ENCODE peak calls at places on chromosomes 3 and 15, in six cellular contexts. One of them, this sample, is unnamed.

GRCh38 chr3:183502782-183503181 is 52.7 kb downstream of the KLHL6 start:
- DNase-seq in Panc1: no peak
- DNase-seq in H1: no peak
- DNase-seq in spleen: no peak
- DNase-seq in suprapubic skin: peak
- DNase-seq in breast epithelium: no peak
- DNase-seq in this sample: no peak

GRCh38 chr3:126983653-126984390 is 907 bp downstream of the PLXNA1 start:
- DNase-seq in spleen: peak
- DNase-seq in H1: peak
- DNase-seq in suprapubic skin: no peak
- DNase-seq in Panc1: no peak
- DNase-seq in breast epithelium: no peak
- DNase-seq in this sample: no peak

GRCh38 chr3:164186095-164186494 is 892.2 kb downstream of the SI start:
- DNase-seq in spleen: no peak
- DNase-seq in breast epithelium: no peak
- DNase-seq in Panc1: no peak
- DNase-seq in suprapubic skin: no peak
- DNase-seq in H1: peak
- DNase-seq in this sample: no peak

GRCh38 chr15:96121521-96121920 is 209.0 kb upstream of the NR2F2 start:
- DNase-seq in spleen: no peak
- DNase-seq in Panc1: no peak
- DNase-seq in breast epithelium: no peak
- DNase-seq in suprapubic skin: no peak
- DNase-seq in H1: no peak
- DNase-seq in this sample: no peak

GRCh38 chr3:115975353-115975752 is 352.0 kb downstream of the GAP43 start:
- DNase-seq in breast epithelium: no peak
- DNase-seq in H1: no peak
- DNase-seq in suprapubic skin: no peak
- DNase-seq in Panc1: peak
- DNase-seq in spleen: no peak
- DNase-seq in this sample: no peak

GRCh38 chr15:63392355-63393009 is 10.8 kb upstream of the CA12 start:
- DNase-seq in H1: no peak
- DNase-seq in Panc1: no peak
- DNase-seq in breast epithelium: no peak
- DNase-seq in spleen: no peak
- DNase-seq in suprapubic skin: no peak
- DNase-seq in this sample: no peak

GRCh38 chr15:40307421-40308165 is at the start of gene PLCB2:
- DNase-seq in H1: no peak
- DNase-seq in breast epithelium: no peak
- DNase-seq in Panc1: no peak
- DNase-seq in suprapubic skin: no peak
- DNase-seq in spleen: peak
- DNase-seq in this sample: no peak

GRCh38 chr3:158094235-158094916 is 11.8 kb downstream of the SHOX2 start:
- DNase-seq in Panc1: no peak
- DNase-seq in H1: no peak
- DNase-seq in breast epithelium: no peak
- DNase-seq in spleen: peak
- DNase-seq in suprapubic skin: no peak
- DNase-seq in this sample: no peak

GRCh38 chr3:87037652-87038051 is 46.7 kb upstream of the VGLL3 start:
- DNase-seq in suprapubic skin: no peak
- DNase-seq in breast epithelium: no peak
- DNase-seq in spleen: no peak
- DNase-seq in H1: no peak
- DNase-seq in Panc1: no peak
- DNase-seq in this sample: no peak

GRCh38 chr15:74842581-74843444 is at the start of gene ULK3:
- DNase-seq in H1: peak
- DNase-seq in breast epithelium: peak
- DNase-seq in Panc1: no peak
- DNase-seq in spleen: peak
- DNase-seq in suprapubic skin: peak
- DNase-seq in this sample: no peak

GRCh38 chr3:24525557-24525956 is 30.9 kb upstream of the THRB start:
- DNase-seq in H1: no peak
- DNase-seq in breast epithelium: no peak
- DNase-seq in Panc1: no peak
- DNase-seq in suprapubic skin: no peak
- DNase-seq in spleen: no peak
- DNase-seq in this sample: no peak

GRCh38 chr3:127722928-127723603 is 50.3 kb downstream of the ABTB1 start:
- DNase-seq in suprapubic skin: no peak
- DNase-seq in H1: no peak
- DNase-seq in breast epithelium: no peak
- DNase-seq in spleen: peak
- DNase-seq in Panc1: no peak
- DNase-seq in this sample: no peak

GRCh38 chr3:53426918-53427317 is 67.5 kb upstream of the CACNA1D start:
- DNase-seq in Panc1: no peak
- DNase-seq in H1: no peak
- DNase-seq in breast epithelium: no peak
- DNase-seq in suprapubic skin: no peak
- DNase-seq in spleen: no peak
- DNase-seq in this sample: no peak

GRCh38 chr15:78946493-78946892 is 1.6 kb upstream of the CTSH start:
- DNase-seq in spleen: peak
- DNase-seq in breast epithelium: no peak
- DNase-seq in suprapubic skin: no peak
- DNase-seq in Panc1: no peak
- DNase-seq in H1: no peak
- DNase-seq in this sample: no peak

GRCh38 chr15:31869640-31870335 is 160.5 kb upstream of the CHRNA7 start:
- DNase-seq in breast epithelium: no peak
- DNase-seq in H1: no peak
- DNase-seq in Panc1: no peak
- DNase-seq in suprapubic skin: no peak
- DNase-seq in spleen: peak
- DNase-seq in this sample: no peak
- H3K27ac ChIP-seq in breast epithelium: peak
- H3K27ac ChIP-seq in H1: no peak
- H3K27ac ChIP-seq in Panc1: no peak
- H3K27ac ChIP-seq in suprapubic skin: no peak
- H3K27ac ChIP-seq in spleen: peak
- H3K27ac ChIP-seq in this sample: peak

GRCh38 chr15:84863480-84864428 is 20.7 kb upstream of the SLC28A1 start:
- DNase-seq in breast epithelium: no peak
- DNase-seq in Panc1: no peak
- DNase-seq in spleen: no peak
- DNase-seq in H1: no peak
- DNase-seq in suprapubic skin: no peak
- DNase-seq in this sample: no peak
- TF ChIP-seq CTCF in breast epithelium: no peak
- TF ChIP-seq CTCF in Panc1: no peak
- TF ChIP-seq CTCF in spleen: no peak
- TF ChIP-seq CTCF in H1: peak
- TF ChIP-seq CTCF in suprapubic skin: no peak
- TF ChIP-seq CTCF in this sample: peak

DNA sequence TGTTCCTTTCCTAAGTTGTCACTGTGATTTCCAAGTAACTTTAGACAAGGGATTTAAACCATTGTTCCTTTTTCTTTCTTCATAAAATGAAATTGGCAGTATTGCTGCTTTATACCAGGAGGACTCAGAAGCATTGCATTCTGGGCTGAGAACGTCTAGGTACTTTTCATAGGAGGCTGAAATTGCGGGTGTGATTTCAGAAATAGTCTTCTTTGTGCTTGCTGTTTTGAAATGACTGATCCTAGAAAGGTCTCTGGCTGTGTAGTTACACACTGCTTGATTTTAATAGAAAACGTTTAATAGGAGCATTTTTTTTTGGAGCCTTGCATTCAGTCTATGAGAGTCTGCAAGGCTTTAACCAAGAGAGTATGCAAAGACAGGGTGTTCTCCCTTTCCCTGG is 56.3 kb downstream of the PPM1L start:
- DNase-seq in H1: no peak
- DNase-seq in spleen: no peak
- DNase-seq in Panc1: no peak
- DNase-seq in breast epithelium: no peak
- DNase-seq in suprapubic skin: no peak
- DNase-seq in this sample: no peak
- TF ChIP-seq POLR2AphosphoS5 in H1: no peak
- TF ChIP-seq POLR2AphosphoS5 in spleen: no peak
- TF ChIP-seq POLR2AphosphoS5 in Panc1: no peak
- TF ChIP-seq POLR2AphosphoS5 in breast epithelium: no peak
- TF ChIP-seq POLR2AphosphoS5 in suprapubic skin: no peak
- TF ChIP-seq POLR2AphosphoS5 in this sample: no peak

DNA sequence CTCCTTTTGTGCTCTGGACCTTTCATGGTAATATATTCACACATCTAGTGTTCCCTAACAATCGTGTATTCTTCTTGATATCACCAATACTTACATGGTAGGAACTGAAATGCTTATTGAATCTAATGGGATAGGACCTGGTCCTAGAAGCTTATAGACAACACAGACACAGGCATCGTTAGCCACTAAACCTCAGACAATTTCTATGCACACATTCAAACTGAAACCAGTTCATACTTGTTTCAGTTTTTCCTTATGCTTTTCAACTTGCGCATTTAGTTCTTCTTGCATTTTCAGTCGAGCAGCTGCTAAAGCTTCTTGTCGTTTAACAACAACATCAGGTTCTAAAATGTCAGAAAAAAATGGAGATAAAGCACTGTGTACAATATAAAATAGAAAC is 2.3 kb downstream of the SELENOS start:
- DNase-seq in spleen: no peak
- DNase-seq in suprapubic skin: no peak
- DNase-seq in breast epithelium: no peak
- DNase-seq in H1: no peak
- DNase-seq in Panc1: no peak
- DNase-seq in this sample: no peak
- H3K27ac ChIP-seq in spleen: peak
- H3K27ac ChIP-seq in suprapubic skin: no peak
- H3K27ac ChIP-seq in breast epithelium: no peak
- H3K27ac ChIP-seq in H1: no peak
- H3K27ac ChIP-seq in Panc1: no peak
- H3K27ac ChIP-seq in this sample: no peak

DNA sequence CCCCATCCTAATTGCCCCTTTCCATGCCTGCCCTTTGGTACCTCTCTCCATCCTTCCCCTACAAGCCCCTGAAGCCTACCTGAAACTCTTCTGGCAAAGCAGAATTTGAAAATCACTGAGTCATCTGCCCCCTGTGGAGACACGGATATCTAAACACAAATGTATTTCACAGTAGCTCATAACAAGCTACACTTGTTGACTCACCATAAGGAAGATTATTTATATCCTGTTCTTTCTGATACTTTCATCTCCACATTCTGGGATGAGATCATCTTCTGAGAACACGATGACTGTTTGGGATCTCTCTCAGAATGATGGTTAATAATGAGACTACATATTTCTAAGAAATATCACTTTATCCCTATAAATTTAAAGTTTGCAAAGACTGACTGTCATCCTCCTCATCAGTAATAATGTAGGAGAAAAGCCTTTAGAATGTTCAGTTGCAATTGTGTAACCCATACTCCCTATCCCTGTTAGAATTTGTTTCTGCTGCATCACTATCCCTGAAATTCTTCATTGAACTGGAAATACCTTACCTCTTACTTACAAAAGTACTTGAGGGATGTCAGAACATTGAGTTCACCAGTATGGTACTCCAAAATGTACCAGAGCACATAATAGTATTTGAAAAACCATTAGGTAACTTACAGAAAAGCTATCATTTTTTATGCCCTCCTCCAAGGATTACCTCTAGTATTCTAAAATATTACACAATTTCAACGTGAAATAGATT is 116.1 kb upstream of the IL12A start:
- DNase-seq in suprapubic skin: no peak
- DNase-seq in breast epithelium: no peak
- DNase-seq in Panc1: peak
- DNase-seq in spleen: no peak
- DNase-seq in H1: no peak
- DNase-seq in this sample: no peak
- TF ChIP-seq CTCF in suprapubic skin: no peak
- TF ChIP-seq CTCF in breast epithelium: no peak
- TF ChIP-seq CTCF in Panc1: peak
- TF ChIP-seq CTCF in spleen: no peak
- TF ChIP-seq CTCF in H1: no peak
- TF ChIP-seq CTCF in this sample: no peak

GRCh38 chr15:98649621-98649995 is 1.3 kb downstream of the IGF1R start:
- DNase-seq in H1: no peak
- DNase-seq in breast epithelium: no peak
- DNase-seq in spleen: no peak
- DNase-seq in suprapubic skin: no peak
- DNase-seq in Panc1: no peak
- DNase-seq in this sample: no peak

GRCh38 chr15:98648654-98649537 is 557 bp downstream of the IGF1R start:
- DNase-seq in Panc1: no peak
- DNase-seq in breast epithelium: no peak
- DNase-seq in H1: no peak
- DNase-seq in suprapubic skin: no peak
- DNase-seq in spleen: peak
- DNase-seq in this sample: no peak

GRCh38 chr15:98646546-98647025 is 1.8 kb upstream of the IGF1R start:
- DNase-seq in suprapubic skin: no peak
- DNase-seq in Panc1: no peak
- DNase-seq in H1: no peak
- DNase-seq in spleen: no peak
- DNase-seq in breast epithelium: no peak
- DNase-seq in this sample: no peak

GRCh38 chr15:98647774-98648653 is at the start of gene IGF1R:
- DNase-seq in H1: no peak
- DNase-seq in suprapubic skin: peak
- DNase-seq in Panc1: no peak
- DNase-seq in spleen: peak
- DNase-seq in breast epithelium: peak
- DNase-seq in this sample: no peak

DNA sequence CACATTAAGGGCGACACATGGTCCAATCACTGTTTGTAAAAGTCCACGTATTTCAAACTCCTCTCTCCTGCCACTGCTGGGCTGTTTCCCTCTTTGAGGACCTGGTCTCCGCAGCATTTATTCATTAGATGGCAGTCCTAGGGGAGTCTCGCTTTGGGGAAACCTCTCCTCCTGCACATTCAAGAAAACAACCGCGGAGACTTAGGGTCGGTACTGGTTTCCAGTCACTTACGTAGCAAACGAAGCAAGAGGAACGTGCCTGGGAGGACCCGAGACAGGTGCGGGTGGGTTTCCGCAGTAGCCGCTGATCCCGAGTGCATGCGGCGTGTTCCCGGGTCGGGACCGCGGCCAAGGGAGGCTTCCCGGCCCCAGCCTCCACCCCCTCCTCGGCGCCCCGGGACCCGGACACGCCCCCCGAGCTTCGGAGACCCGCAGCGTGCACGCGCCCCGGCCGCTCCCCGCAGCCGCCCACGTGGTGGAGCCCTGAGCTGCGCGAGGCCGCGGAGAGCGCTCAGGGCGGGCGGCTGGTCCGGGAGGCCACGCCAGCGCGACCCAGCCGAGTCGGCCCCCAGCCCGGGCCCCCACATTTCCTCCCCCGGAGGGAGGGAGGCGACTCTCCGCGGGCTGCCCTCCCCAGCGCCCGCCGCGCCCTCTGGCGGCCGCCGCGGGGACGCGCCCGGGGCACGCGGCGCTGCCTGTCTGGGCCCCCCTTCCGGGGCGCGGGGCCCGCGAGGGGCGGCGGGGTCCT is 1.1 kb upstream of the IGF1R start:
- DNase-seq in H1: peak
- DNase-seq in spleen: peak
- DNase-seq in breast epithelium: peak
- DNase-seq in Panc1: peak
- DNase-seq in suprapubic skin: peak
- DNase-seq in this sample: no peak
- TF ChIP-seq POLR2AphosphoS5 in H1: peak
- TF ChIP-seq POLR2AphosphoS5 in spleen: no peak
- TF ChIP-seq POLR2AphosphoS5 in breast epithelium: no peak
- TF ChIP-seq POLR2AphosphoS5 in Panc1: no peak
- TF ChIP-seq POLR2AphosphoS5 in suprapubic skin: no peak
- TF ChIP-seq POLR2AphosphoS5 in this sample: peak

This sample was measured in vagina.